ENCODE peak calls at places on chromosomes 16 and 17, in ten cellular contexts. A, B, T, P, O, Z, R, L, K and J are unnamed samples.
A peak's percentile ranks its signal among the peaks of the same experiment; 100 is the strongest.

GRCh38 chr17:34135841-34136240 is 119.2 kb upstream of the CCL2 start:
- DNase-seq in A (no peak), B (no peak), T (no peak), P (no peak), O (no peak), Z (no peak), R (no peak), L (no peak), K (no peak), J (no peak)

GRCh38 chr16:16012144-16012543 is 62.7 kb downstream of the ABCC1 start:
- DNase-seq in A (no peak), B (no peak), T (no peak), P (no peak), O (no peak), Z (no peak), R (no peak), L (no peak), K (no peak), J (no peak)

GRCh38 chr17:79841369-79842135 is 2.3 kb upstream of the CBX4 start:
- DNase-seq in A (no peak), B (no peak), T (no peak), P (no peak), O (no peak), Z (no peak), R (no peak), L (no peak), K (no peak), J (no peak)

GRCh38 chr17:30248786-30249185 is 13.3 kb upstream of the SLC6A4 start:
- DNase-seq in A (no peak), B (no peak), T (no peak), P (no peak), O (no peak), Z (no peak), R (no peak), L (no peak), K (no peak), J (no peak)

GRCh38 chr16:22023505-22023904 is 15.6 kb downstream of the MOSMO start:
- DNase-seq in A (no peak), B (no peak), T (no peak), P (no peak), O (no peak), Z (no peak), R (no peak), L (no peak), K (peak; percentile 49), J (no peak)

GRCh38 chr16:50416388-50416787 is 47.6 kb upstream of the BRD7 start:
- DNase-seq in A (no peak), B (no peak), T (no peak), P (no peak), O (no peak), Z (no peak), R (no peak), L (no peak), K (no peak), J (no peak)

GRCh38 chr17:78040561-78041400 is 82.3 kb downstream of the TNRC6C start:
- DNase-seq in A (no peak), B (peak; percentile 66), T (peak; percentile 61), P (peak; percentile 80), O (peak; percentile 81), Z (peak; percentile 77), R (peak; percentile 50), L (peak; percentile 72), K (peak; percentile 45), J (no peak)

GRCh38 chr17:5241861-5242671 is 7.4 kb upstream of the SCIMP start:
- DNase-seq in A (no peak), B (no peak), T (no peak), P (no peak), O (no peak), Z (no peak), R (no peak), L (no peak), K (peak; percentile 74), J (no peak)

GRCh38 chr17:27390540-27390939 is 65.7 kb upstream of the KSR1 start:
- DNase-seq in A (no peak), B (no peak), T (no peak), P (no peak), O (no peak), Z (no peak), R (no peak), L (no peak), K (no peak), J (no peak)

GRCh38 chr17:80477647-80478478 is 1.5 kb upstream of the NPTX1 start:
- DNase-seq in A (peak; percentile 67), B (peak; percentile 75), T (peak; percentile 59), P (no peak), O (peak; percentile 68), Z (no peak), R (peak; percentile 59), L (peak; percentile 81), K (no peak), J (peak; percentile 32)

GRCh38 chr16:81401035-81401950 is 43.3 kb upstream of the CMIP start:
- DNase-seq in A (no peak), B (peak; percentile 96), T (peak; percentile 70), P (peak; percentile 54), O (no peak), Z (peak; percentile 93), R (no peak), L (peak; percentile 43), K (no peak), J (no peak)

GRCh38 chr16:102060-102855 is 24.2 kb downstream of the MPG start:
- DNase-seq in A (no peak), B (no peak), T (peak; percentile 77), P (peak; percentile 98), O (no peak), Z (no peak), R (peak; percentile 68), L (no peak), K (no peak), J (no peak)

GRCh38 chr17:2244545-2245525 is 58.8 kb downstream of the SMG6 start:
- DNase-seq in A (peak; percentile 86), B (peak; percentile 94), T (peak; percentile 96), P (peak; percentile 91), O (peak; percentile 83), Z (peak; percentile 87), R (peak; percentile 87), L (peak; percentile 77), K (peak; percentile 78), J (peak; percentile 70)

GRCh38 chr16:57668259-57668563 is at the start of gene ADGRG3:
- DNase-seq in A (no peak), B (no peak), T (no peak), P (no peak), O (no peak), Z (no peak), R (no peak), L (no peak), K (no peak), J (no peak)

GRCh38 chr17:32161506-32162365 is 19.4 kb downstream of the RHOT1 start:
- DNase-seq in A (no peak), B (no peak), T (peak; percentile 89), P (no peak), O (no peak), Z (peak; percentile 23), R (no peak), L (no peak), K (no peak), J (no peak)

GRCh38 chr17:69609495-69610315 is 195.2 kb downstream of the MAP2K6 start:
- DNase-seq in A (peak; percentile 34), B (no peak), T (peak; percentile 70), P (no peak), O (peak; percentile 37), Z (peak; percentile 58), R (no peak), L (no peak), K (no peak), J (no peak)
- TF ChIP-seq CTCF in A (peak; percentile 46), B (peak; percentile 74), T (peak; percentile 83), P (peak; percentile 29), O (peak; percentile 72), Z (peak; percentile 52), R (no peak), L (peak; percentile 77), K (peak; percentile 43), J (no peak)

GRCh38 chr16:86222965-86223551 is 287.3 kb upstream of the FOXF1 start:
- DNase-seq in A (no peak), B (no peak), T (peak; percentile 88), P (no peak), O (no peak), Z (peak; percentile 62), R (no peak), L (no peak), K (no peak), J (no peak)

GRCh38 chr16:86224629-86225028 is 285.7 kb upstream of the FOXF1 start:
- DNase-seq in A (no peak), B (no peak), T (no peak), P (no peak), O (no peak), Z (no peak), R (no peak), L (no peak), K (no peak), J (no peak)

GRCh38 chr16:86225905-86226371 is 284.4 kb upstream of the FOXF1 start:
- DNase-seq in A (no peak), B (no peak), T (no peak), P (no peak), O (no peak), Z (no peak), R (no peak), L (no peak), K (no peak), J (no peak)

GRCh38 chr16:86222541-86222940 is 287.8 kb upstream of the FOXF1 start:
- DNase-seq in A (no peak), B (no peak), T (peak; percentile 40), P (no peak), O (no peak), Z (no peak), R (no peak), L (no peak), K (no peak), J (no peak)

GRCh38 chr16:86224126-86224525 is 286.2 kb upstream of the FOXF1 start:
- DNase-seq in A (no peak), B (no peak), T (no peak), P (no peak), O (no peak), Z (no peak), R (no peak), L (no peak), K (no peak), J (no peak)
- TF ChIP-seq CTCF in A (no peak), B (no peak), T (peak; percentile 2), P (no peak), O (no peak), Z (no peak), R (no peak), L (no peak), K (no peak), J (no peak)

DNA sequence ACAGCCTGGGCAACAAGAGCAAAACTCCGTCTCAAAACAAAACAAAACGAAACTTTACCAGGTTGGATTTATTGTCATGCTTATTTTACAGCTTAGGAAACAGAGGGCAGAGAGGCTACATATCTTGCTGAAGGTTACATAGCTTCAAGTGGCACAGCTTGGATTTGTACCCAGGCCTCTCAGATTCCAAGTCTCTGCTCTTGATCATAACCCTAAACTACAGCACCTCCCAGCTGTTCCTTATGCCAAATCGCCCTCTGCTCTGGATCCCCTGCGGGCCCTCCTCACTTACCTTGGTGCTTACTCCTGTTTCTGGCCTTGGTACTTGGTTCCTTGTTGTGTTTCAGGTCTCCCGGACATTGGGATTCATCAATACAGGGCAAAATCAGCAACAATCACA is 11.7 kb upstream of the CUEDC1 start:
- DNase-seq in A (no peak), B (no peak), T (no peak), P (no peak), O (no peak), Z (no peak), R (no peak), L (no peak), K (no peak), J (no peak)
- TF ChIP-seq CTCF in A (no peak), B (no peak), T (no peak), P (no peak), O (no peak), Z (no peak), R (no peak), L (no peak), K (no peak), J (no peak)

GRCh38 chr16:55663770-55664677 is 8.2 kb downstream of the SLC6A2 start:
- DNase-seq in A (no peak), B (no peak), T (no peak), P (peak; percentile 12), O (no peak), Z (peak; percentile 18), R (no peak), L (no peak), K (no peak), J (no peak)
- TF ChIP-seq CTCF in A (no peak), B (no peak), T (no peak), P (no peak), O (no peak), Z (no peak), R (no peak), L (no peak), K (no peak), J (no peak)